ENCODE peak calls at places on chromosomes 6 and 20, in seven cellular contexts. Z is lower lobe of right lung; D is mucosa of descending colon; S is activated CD8-positive, alpha-beta T cell treated with anti-CD3 and anti-CD28 coated beads for 36 hours; J is IMR-90; V is effector memory CD8-positive, alpha-beta T cell; G is activated naive CD8-positive, alpha-beta T cell treated with anti-CD3 and anti-CD28 coated beads, Interleukin-2, amount 10 ng/mL, durations not matched to agents 7 days and 5 days. M is an unnamed sample.

GRCh38 chr6:12245763-12246720 is 44.1 kb upstream of the EDN1 start:
- ATAC-seq in Z (no peak), D (peak), S (no peak), J (peak), V (no peak), G (no peak), M (no peak)

GRCh38 chr6:16718301-16718700 is 43.0 kb downstream of the ATXN1 start:
- ATAC-seq in Z (no peak), D (no peak), S (no peak), J (no peak), V (no peak), G (no peak), M (no peak)

GRCh38 chr6:46302816-46303215 is 132.0 kb upstream of the ENPP5 start:
- ATAC-seq in Z (no peak), D (no peak), S (no peak), J (no peak), V (no peak), G (no peak), M (peak)

GRCh38 chr6:144767066-144767465 is 481.9 kb downstream of the UTRN start:
- ATAC-seq in Z (no peak), D (no peak), S (no peak), J (no peak), V (no peak), G (no peak), M (no peak)

GRCh38 chr6:3664641-3665041 is 86.9 kb downstream of the PXDC1 start:
- ATAC-seq in Z (no peak), D (no peak), S (no peak), J (peak), V (no peak), G (no peak), M (no peak)

GRCh38 chr6:8268606-8269005 is 166.3 kb upstream of the EEF1E1 start:
- ATAC-seq in Z (no peak), D (no peak), S (no peak), J (no peak), V (no peak), G (no peak), M (no peak)

GRCh38 chr6:55888917-55889316 is 13.5 kb upstream of the BMP5 start:
- ATAC-seq in Z (no peak), D (no peak), S (no peak), J (no peak), V (no peak), G (no peak), M (no peak)

GRCh38 chr6:144659735-144660246 is 374.7 kb downstream of the UTRN start:
- ATAC-seq in Z (peak), D (peak), S (no peak), J (peak), V (no peak), G (no peak), M (no peak)

GRCh38 chr6:55058682-55059081 is 115.6 kb upstream of the HCRTR2 start:
- ATAC-seq in Z (no peak), D (no peak), S (no peak), J (no peak), V (no peak), G (no peak), M (no peak)

GRCh38 chr6:117555262-117555849 is 47.0 kb downstream of the GOPC start:
- ATAC-seq in Z (no peak), D (no peak), S (peak), J (peak), V (no peak), G (no peak), M (no peak)

GRCh38 chr20:53030061-53030460 is 57.9 kb downstream of the TSHZ2 start:
- ATAC-seq in Z (no peak), D (no peak), S (no peak), J (no peak), V (no peak), G (no peak), M (peak)

GRCh38 chr6:154981071-154981373 is 14.1 kb upstream of the TIAM2 start:
- ATAC-seq in Z (no peak), D (peak), S (peak), J (no peak), V (no peak), G (no peak), M (peak)

GRCh38 chr20:47102629-47103028 is 208.0 kb downstream of the EYA2 start:
- ATAC-seq in Z (no peak), D (no peak), S (no peak), J (no peak), V (no peak), G (no peak), M (no peak)

GRCh38 chr6:146990284-146990683 is 213.9 kb upstream of the STXBP5 start:
- ATAC-seq in Z (no peak), D (no peak), S (no peak), J (peak), V (no peak), G (no peak), M (no peak)

GRCh38 chr6:20827798-20828197 is 293.5 kb downstream of the CDKAL1 start:
- ATAC-seq in Z (peak), D (no peak), S (no peak), J (no peak), V (no peak), G (no peak), M (no peak)

GRCh38 chr20:58976095-58976730 is 4.8 kb upstream of the NELFCD start:
- ATAC-seq in Z (no peak), D (no peak), S (peak), J (no peak), V (no peak), G (no peak), M (no peak)

GRCh38 chr20:34651200-34651599 is 25.7 kb downstream of the PIGU start:
- ATAC-seq in Z (no peak), D (no peak), S (no peak), J (no peak), V (no peak), G (no peak), M (no peak)

GRCh38 chr6:134168580-134169223 is 116.3 kb upstream of the SLC2A12 start:
- ATAC-seq in Z (no peak), D (peak), S (no peak), J (no peak), V (no peak), G (no peak), M (no peak)

GRCh38 chr20:51703446-51704287 is 64.5 kb downstream of the ATP9A start:
- ATAC-seq in Z (no peak), D (peak), S (no peak), J (no peak), V (no peak), G (no peak), M (no peak)

GRCh38 chr6:151409679-151410078 is 18.3 kb upstream of the ZBTB2 start:
- ATAC-seq in Z (no peak), D (no peak), S (no peak), J (no peak), V (no peak), G (no peak), M (no peak)

GRCh38 chr6:5878792-5879191 is 127.9 kb downstream of the NRN1 start:
- ATAC-seq in Z (no peak), D (peak), S (peak), J (no peak), V (no peak), G (peak), M (peak)

GRCh38 chr20:59412896-59413295 is 112.5 kb downstream of the EDN3 start:
- ATAC-seq in Z (no peak), D (no peak), S (no peak), J (no peak), V (no peak), G (no peak), M (no peak)

GRCh38 chr20:26208296-26209091 is 511.8 kb upstream of the ZNF337 start:
- ATAC-seq in Z (peak), D (no peak), S (peak), J (no peak), V (no peak), G (peak), M (peak)

GRCh38 chr6:14458669-14459266 is 341.2 kb downstream of the CD83 start:
- ATAC-seq in Z (no peak), D (no peak), S (no peak), J (peak), V (no peak), G (no peak), M (no peak)

GRCh38 chr6:30793521-30794194 is 49.3 kb upstream of the IER3 start:
- ATAC-seq in Z (peak), D (peak), S (peak), J (peak), V (peak), G (peak), M (peak)

GRCh38 chr20:55232647-55233046 is 757.3 kb downstream of the DOK5 start:
- ATAC-seq in Z (no peak), D (no peak), S (no peak), J (no peak), V (no peak), G (no peak), M (no peak)

GRCh38 chr6:12233693-12234551 is 56.2 kb upstream of the EDN1 start:
- ATAC-seq in Z (peak), D (peak), S (peak), J (peak), V (peak), G (peak), M (peak)

GRCh38 chr20:47551841-47552240 is 50.2 kb downstream of the NCOA3 start:
- ATAC-seq in Z (no peak), D (no peak), S (peak), J (no peak), V (no peak), G (no peak), M (no peak)

GRCh38 chr6:16725145-16725864 is 36.0 kb downstream of the ATXN1 start:
- ATAC-seq in Z (peak), D (peak), S (no peak), J (peak), V (no peak), G (no peak), M (no peak)

M was measured in activated T-helper 17 cell treated with anti-CD3 and anti-CD28 coated beads, Interleukin-2, amount 50 U/mL, for 72 hours.